ENCODE peak calls at places on chromosomes 3 and 15, in ten cellular contexts. V, O, B, W, G, A, L, S, R and D are unnamed samples.
A peak's percentile ranks its signal among the peaks of the same experiment; 100 is the strongest.

GRCh38 chr3:71269896-71270295 is 313.6 kb downstream of the FOXP1 start:
- DNase-seq in V (no peak), O (no peak), B (no peak), W (no peak), G (no peak), A (no peak), L (no peak), S (no peak), R (no peak), D (no peak)

GRCh38 chr3:38254872-38255271 is 10.7 kb upstream of the SLC22A13 start:
- DNase-seq in V (no peak), O (no peak), B (no peak), W (no peak), G (no peak), A (no peak), L (no peak), S (no peak), R (no peak), D (no peak)

GRCh38 chr15:55916666-55917409 is 76.6 kb downstream of the NEDD4 start:
- DNase-seq in V (no peak), O (no peak), B (no peak), W (no peak), G (no peak), A (no peak), L (no peak), S (peak; percentile 91), R (no peak), D (no peak)

GRCh38 chr3:184117649-184118048 is 17.5 kb upstream of the EIF2B5 start:
- DNase-seq in V (no peak), O (no peak), B (no peak), W (peak; percentile 5), G (no peak), A (no peak), L (no peak), S (no peak), R (no peak), D (no peak)

GRCh38 chr15:41620536-41621199 is 39.5 kb upstream of the MGA start:
- DNase-seq in V (no peak), O (no peak), B (no peak), W (no peak), G (peak; percentile 71), A (no peak), L (no peak), S (no peak), R (no peak), D (no peak)

GRCh38 chr3:194685723-194686413 is at the start of gene FAM43A:
- DNase-seq in V (peak; percentile 92), O (peak; percentile 92), B (peak; percentile 95), W (peak; percentile 99), G (peak; percentile 99), A (peak; percentile 88), L (peak; percentile 87), S (peak; percentile 95), R (peak; percentile 58), D (peak; percentile 98)

GRCh38 chr15:36361351-36361870 is 218.0 kb upstream of the CDIN1 start:
- DNase-seq in V (no peak), O (no peak), B (no peak), W (no peak), G (no peak), A (no peak), L (no peak), S (peak; percentile 77), R (no peak), D (no peak)

GRCh38 chr3:46542801-46543201 is 23.3 kb downstream of the LRRC2 start:
- DNase-seq in V (no peak), O (no peak), B (no peak), W (no peak), G (no peak), A (no peak), L (no peak), S (no peak), R (no peak), D (no peak)

GRCh38 chr3:52454235-52454937 is 545 bp upstream of the TNNC1 start:
- DNase-seq in V (peak; percentile 37), O (no peak), B (no peak), W (peak; percentile 88), G (no peak), A (peak; percentile 42), L (no peak), S (no peak), R (no peak), D (no peak)

GRCh38 chr3:146969356-146969755 is 364.2 kb upstream of the PLSCR5 start:
- DNase-seq in V (no peak), O (no peak), B (no peak), W (no peak), G (no peak), A (no peak), L (no peak), S (peak; percentile 13), R (no peak), D (no peak)

GRCh38 chr3:12964713-12965612 is 108.3 kb downstream of the IQSEC1 start:
- DNase-seq in V (no peak), O (no peak), B (no peak), W (no peak), G (no peak), A (no peak), L (no peak), S (no peak), R (no peak), D (no peak)

GRCh38 chr3:173395412-173396181 is 1.9 kb upstream of the NLGN1 start:
- DNase-seq in V (peak; percentile 66), O (peak; percentile 55), B (peak; percentile 83), W (peak; percentile 97), G (peak; percentile 70), A (peak; percentile 78), L (peak; percentile 54), S (peak; percentile 74), R (peak; percentile 77), D (peak; percentile 95)
- TF ChIP-seq POLR2A in V (peak; percentile 53), O (peak; percentile 46), B (peak; percentile 48), W (no peak), G (peak; percentile 27), A (peak; percentile 15), L (no peak), S (peak; percentile 59), R (peak; percentile 42), D (peak; percentile 84)

GRCh38 chr3:169966951-169967915 is 626 bp downstream of the SEC62 start:
- DNase-seq in V (peak; percentile 26), O (peak; percentile 60), B (no peak), W (peak; percentile 87), G (peak; percentile 50), A (peak; percentile 44), L (no peak), S (peak; percentile 49), R (no peak), D (peak; percentile 76)

GRCh38 chr3:169968224-169968623 is 1.6 kb downstream of the SEC62 start:
- DNase-seq in V (no peak), O (no peak), B (no peak), W (no peak), G (no peak), A (no peak), L (no peak), S (no peak), R (no peak), D (no peak)

GRCh38 chr3:169965562-169965961 is 1.0 kb upstream of the SEC62 start:
- DNase-seq in V (no peak), O (no peak), B (no peak), W (no peak), G (no peak), A (no peak), L (no peak), S (no peak), R (no peak), D (no peak)

GRCh38 chr3:169964176-169964575 is 2.4 kb upstream of the SEC62 start:
- DNase-seq in V (no peak), O (no peak), B (no peak), W (no peak), G (no peak), A (peak; percentile 49), L (no peak), S (peak; percentile 56), R (no peak), D (no peak)

DNA sequence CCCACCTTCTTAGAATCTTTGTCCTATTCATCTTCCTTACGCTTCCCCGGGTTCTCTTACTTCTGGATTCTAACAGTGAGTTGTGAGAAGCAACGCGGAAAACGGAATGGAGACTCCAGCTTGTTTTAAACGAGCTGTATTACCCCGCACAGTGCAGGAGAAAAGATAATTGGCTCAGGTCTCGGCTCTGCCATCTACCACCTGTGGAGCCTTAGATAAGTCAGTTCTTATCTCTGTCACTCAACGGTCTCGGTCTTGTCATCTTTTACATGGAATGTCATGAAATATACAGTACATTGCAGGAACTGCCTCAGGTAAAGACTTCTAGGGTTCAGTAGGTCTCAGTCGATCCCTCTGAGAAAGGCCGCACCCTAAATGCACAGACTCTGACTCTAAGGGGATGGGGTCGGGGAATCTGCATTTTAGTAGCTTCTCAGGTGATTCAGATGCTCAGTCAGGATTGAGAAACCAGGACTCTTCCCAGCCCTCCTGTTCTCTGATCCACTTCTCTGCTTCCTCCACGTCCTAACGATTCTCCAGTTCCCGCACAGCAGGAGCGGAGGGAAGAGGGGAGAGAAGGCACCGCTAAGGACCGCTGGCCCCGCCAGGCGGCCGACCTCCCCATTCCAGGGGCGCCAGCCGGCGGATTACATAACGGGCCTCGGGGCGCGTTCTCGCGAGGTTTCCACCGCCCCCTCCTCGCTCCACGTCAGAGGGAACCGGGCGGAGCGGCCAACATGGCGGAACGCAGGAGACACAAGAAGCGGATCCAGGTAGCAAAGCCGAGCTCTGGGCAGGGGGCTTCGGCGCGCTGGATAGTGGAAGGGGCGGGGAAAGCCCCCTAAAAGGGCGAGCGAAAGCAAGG is at the start of gene SEC62:
- DNase-seq in V (peak; percentile 88), O (peak; percentile 91), B (peak; percentile 91), W (peak; percentile 98), G (peak; percentile 80), A (peak; percentile 96), L (peak; percentile 73), S (peak; percentile 88), R (peak; percentile 85), D (peak; percentile 97)
- TF ChIP-seq POLR2A in V (peak; percentile 73), O (peak; percentile 76), B (peak; percentile 89), W (peak; percentile 50), G (peak; percentile 86), A (peak; percentile 29), L (peak; percentile 80), S (peak; percentile 88), R (peak; percentile 93), D (peak; percentile 68)

GRCh38 chr3:43343185-43343584 is 56.8 kb downstream of the SNRK start:
- DNase-seq in V (no peak), O (no peak), B (no peak), W (no peak), G (no peak), A (no peak), L (no peak), S (no peak), R (no peak), D (no peak)
- TF ChIP-seq POLR2A in V (no peak), O (no peak), B (no peak), W (no peak), G (no peak), A (no peak), L (no peak), S (no peak), R (no peak), D (no peak)

DNA sequence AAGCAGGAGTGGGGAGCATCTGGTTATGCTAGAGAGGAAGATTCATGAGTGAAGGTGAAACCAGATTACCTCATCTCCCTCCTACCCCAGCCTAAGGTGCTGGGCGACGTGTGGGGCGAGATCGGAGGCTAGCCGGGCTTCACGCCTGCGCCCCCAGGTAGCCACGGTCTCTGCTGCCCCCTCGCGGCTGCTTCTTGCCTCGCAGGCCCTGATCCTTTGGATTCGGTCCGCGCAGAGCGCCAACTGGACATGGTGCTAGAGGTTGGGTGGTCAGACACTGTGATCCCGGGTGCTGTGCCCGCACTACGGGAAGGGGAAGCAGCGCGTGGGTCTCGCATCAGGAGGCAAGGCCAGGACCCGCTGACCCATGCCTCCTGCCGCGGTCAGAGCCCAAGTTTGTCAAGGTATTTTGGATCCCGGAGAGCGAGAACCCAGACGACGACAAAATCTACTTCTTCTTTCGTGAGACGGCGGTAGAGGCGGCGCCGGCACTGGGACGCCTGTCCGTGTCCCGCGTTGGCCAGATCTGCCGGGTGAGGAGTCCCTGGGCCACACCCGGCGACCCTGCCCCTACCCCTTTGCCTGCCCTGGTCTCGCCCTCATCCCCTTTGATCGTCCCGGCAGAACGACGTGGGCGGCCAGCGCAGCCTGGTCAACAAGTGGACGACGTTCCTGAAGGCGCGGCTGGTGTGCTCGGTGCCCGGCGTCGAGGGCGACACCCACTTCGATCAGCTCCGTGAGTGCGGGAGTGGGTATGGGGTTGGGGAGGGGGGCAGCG is 4.2 kb downstream of the SEMA3B start:
- DNase-seq in V (peak; percentile 76), O (peak; percentile 70), B (peak; percentile 87), W (peak; percentile 97), G (peak; percentile 94), A (peak; percentile 93), L (no peak), S (peak; percentile 62), R (no peak), D (peak; percentile 92)
- TF ChIP-seq POLR2A in V (no peak), O (no peak), B (no peak), W (no peak), G (no peak), A (no peak), L (no peak), S (peak; percentile 58), R (no peak), D (no peak)